ENCODE peak calls at places on chromosomes 11 and 22, in ten cellular contexts. One of them, this sample, is unnamed.

GRCh38 chr11:19101803-19102520 is 15.0 kb upstream of the ZDHHC13 start:
- DNase-seq in LoVo: no peak
- DNase-seq in stimulated activated CD4-positive, alpha-beta T cell treated with anti-CD3 and anti-CD28 coated beads, TNF-alpha, amount 100 ng/mL, for 48 hours: no peak
- DNase-seq in A172: peak; percentile 43
- DNase-seq in head of caudate nucleus: no peak
- DNase-seq in astrocyte: peak; percentile 18
- DNase-seq in stomach: no peak
- DNase-seq in M059J: peak; percentile 19
- DNase-seq in NCI-H460: no peak
- DNase-seq in pancreas: no peak
- DNase-seq in this sample: no peak

GRCh38 chr22:20956258-20957117 is 10.6 kb upstream of the AIFM3 start:
- DNase-seq in astrocyte: peak; percentile 17
- DNase-seq in M059J: peak; percentile 33
- DNase-seq in A172: no peak
- DNase-seq in stimulated activated CD4-positive, alpha-beta T cell treated with anti-CD3 and anti-CD28 coated beads, TNF-alpha, amount 100 ng/mL, for 48 hours: no peak
- DNase-seq in NCI-H460: no peak
- DNase-seq in LoVo: no peak
- DNase-seq in stomach: no peak
- DNase-seq in head of caudate nucleus: peak; percentile 57
- DNase-seq in pancreas: no peak
- DNase-seq in this sample: peak; percentile 93

GRCh38 chr11:120211522-120212258 is 858 bp downstream of the OAF start:
- DNase-seq in stimulated activated CD4-positive, alpha-beta T cell treated with anti-CD3 and anti-CD28 coated beads, TNF-alpha, amount 100 ng/mL, for 48 hours: no peak
- DNase-seq in pancreas: no peak
- DNase-seq in stomach: no peak
- DNase-seq in NCI-H460: no peak
- DNase-seq in A172: no peak
- DNase-seq in head of caudate nucleus: no peak
- DNase-seq in LoVo: no peak
- DNase-seq in M059J: no peak
- DNase-seq in astrocyte: no peak
- DNase-seq in this sample: no peak

GRCh38 chr11:67274768-67275605 is 8.7 kb downstream of the GRK2 start:
- DNase-seq in NCI-H460: no peak
- DNase-seq in pancreas: no peak
- DNase-seq in A172: no peak
- DNase-seq in astrocyte: no peak
- DNase-seq in head of caudate nucleus: no peak
- DNase-seq in LoVo: no peak
- DNase-seq in stimulated activated CD4-positive, alpha-beta T cell treated with anti-CD3 and anti-CD28 coated beads, TNF-alpha, amount 100 ng/mL, for 48 hours: no peak
- DNase-seq in stomach: no peak
- DNase-seq in M059J: no peak
- DNase-seq in this sample: no peak

GRCh38 chr22:50139843-50140415 is 30.6 kb upstream of the PANX2 start:
- DNase-seq in pancreas: no peak
- DNase-seq in LoVo: no peak
- DNase-seq in A172: no peak
- DNase-seq in stomach: no peak
- DNase-seq in stimulated activated CD4-positive, alpha-beta T cell treated with anti-CD3 and anti-CD28 coated beads, TNF-alpha, amount 100 ng/mL, for 48 hours: no peak
- DNase-seq in head of caudate nucleus: peak; percentile 6
- DNase-seq in M059J: no peak
- DNase-seq in NCI-H460: no peak
- DNase-seq in astrocyte: no peak
- DNase-seq in this sample: no peak

GRCh38 chr11:13955971-13956421 is 6.5 kb upstream of the SPON1 start:
- DNase-seq in head of caudate nucleus: peak; percentile 79
- DNase-seq in LoVo: peak; percentile 74
- DNase-seq in M059J: peak; percentile 61
- DNase-seq in astrocyte: peak; percentile 29
- DNase-seq in NCI-H460: peak; percentile 62
- DNase-seq in stomach: peak; percentile 66
- DNase-seq in stimulated activated CD4-positive, alpha-beta T cell treated with anti-CD3 and anti-CD28 coated beads, TNF-alpha, amount 100 ng/mL, for 48 hours: peak; percentile 56
- DNase-seq in A172: peak; percentile 55
- DNase-seq in pancreas: peak; percentile 41
- DNase-seq in this sample: peak; percentile 65

GRCh38 chr11:65743928-65744698 is 23.5 kb upstream of the RNASEH2C start:
- DNase-seq in stomach: peak; percentile 49
- DNase-seq in pancreas: peak; percentile 46
- DNase-seq in stimulated activated CD4-positive, alpha-beta T cell treated with anti-CD3 and anti-CD28 coated beads, TNF-alpha, amount 100 ng/mL, for 48 hours: no peak
- DNase-seq in A172: no peak
- DNase-seq in head of caudate nucleus: no peak
- DNase-seq in NCI-H460: peak; percentile 46
- DNase-seq in LoVo: peak; percentile 52
- DNase-seq in astrocyte: no peak
- DNase-seq in M059J: peak; percentile 58
- DNase-seq in this sample: peak; percentile 79

GRCh38 chr11:82873919-82874333 is 26.3 kb downstream of the PRCP start:
- DNase-seq in A172: no peak
- DNase-seq in LoVo: no peak
- DNase-seq in stomach: no peak
- DNase-seq in head of caudate nucleus: no peak
- DNase-seq in stimulated activated CD4-positive, alpha-beta T cell treated with anti-CD3 and anti-CD28 coated beads, TNF-alpha, amount 100 ng/mL, for 48 hours: no peak
- DNase-seq in NCI-H460: no peak
- DNase-seq in astrocyte: no peak
- DNase-seq in M059J: no peak
- DNase-seq in pancreas: no peak
- DNase-seq in this sample: no peak

GRCh38 chr11:7471071-7471470 is 14.2 kb upstream of the OLFML1 start:
- DNase-seq in head of caudate nucleus: no peak
- DNase-seq in stomach: no peak
- DNase-seq in LoVo: no peak
- DNase-seq in M059J: no peak
- DNase-seq in NCI-H460: no peak
- DNase-seq in pancreas: no peak
- DNase-seq in astrocyte: no peak
- DNase-seq in stimulated activated CD4-positive, alpha-beta T cell treated with anti-CD3 and anti-CD28 coated beads, TNF-alpha, amount 100 ng/mL, for 48 hours: no peak
- DNase-seq in A172: no peak
- DNase-seq in this sample: no peak

GRCh38 chr11:69599502-69599901 is 41.5 kb upstream of the CCND1 start:
- DNase-seq in NCI-H460: no peak
- DNase-seq in pancreas: no peak
- DNase-seq in A172: no peak
- DNase-seq in head of caudate nucleus: no peak
- DNase-seq in astrocyte: no peak
- DNase-seq in M059J: no peak
- DNase-seq in stomach: no peak
- DNase-seq in stimulated activated CD4-positive, alpha-beta T cell treated with anti-CD3 and anti-CD28 coated beads, TNF-alpha, amount 100 ng/mL, for 48 hours: no peak
- DNase-seq in LoVo: no peak
- DNase-seq in this sample: no peak

GRCh38 chr22:47621253-47621652 is 858.8 kb downstream of the TBC1D22A start:
- DNase-seq in head of caudate nucleus: no peak
- DNase-seq in M059J: no peak
- DNase-seq in pancreas: peak; percentile 5
- DNase-seq in NCI-H460: no peak
- DNase-seq in LoVo: no peak
- DNase-seq in astrocyte: no peak
- DNase-seq in A172: no peak
- DNase-seq in stimulated activated CD4-positive, alpha-beta T cell treated with anti-CD3 and anti-CD28 coated beads, TNF-alpha, amount 100 ng/mL, for 48 hours: no peak
- DNase-seq in stomach: no peak
- DNase-seq in this sample: no peak

GRCh38 chr11:68271023-68271780 is 571 bp downstream of the C11orf24 start:
- DNase-seq in pancreas: peak; percentile 49
- DNase-seq in LoVo: peak; percentile 77
- DNase-seq in M059J: peak; percentile 81
- DNase-seq in A172: peak; percentile 51
- DNase-seq in NCI-H460: peak; percentile 49
- DNase-seq in head of caudate nucleus: peak; percentile 53
- DNase-seq in stomach: peak; percentile 61
- DNase-seq in astrocyte: peak; percentile 77
- DNase-seq in stimulated activated CD4-positive, alpha-beta T cell treated with anti-CD3 and anti-CD28 coated beads, TNF-alpha, amount 100 ng/mL, for 48 hours: peak; percentile 41
- DNase-seq in this sample: peak; percentile 78

GRCh38 chr22:48422900-48423480 is 1404.7 kb downstream of the BRD1 start:
- DNase-seq in M059J: no peak
- DNase-seq in astrocyte: no peak
- DNase-seq in A172: no peak
- DNase-seq in LoVo: no peak
- DNase-seq in head of caudate nucleus: no peak
- DNase-seq in stomach: no peak
- DNase-seq in stimulated activated CD4-positive, alpha-beta T cell treated with anti-CD3 and anti-CD28 coated beads, TNF-alpha, amount 100 ng/mL, for 48 hours: no peak
- DNase-seq in pancreas: no peak
- DNase-seq in NCI-H460: no peak
- DNase-seq in this sample: no peak

GRCh38 chr22:25110846-25111578 is 88.6 kb upstream of the CRYBB3 start:
- DNase-seq in LoVo: no peak
- DNase-seq in stomach: peak; percentile 76
- DNase-seq in stimulated activated CD4-positive, alpha-beta T cell treated with anti-CD3 and anti-CD28 coated beads, TNF-alpha, amount 100 ng/mL, for 48 hours: peak; percentile 24
- DNase-seq in astrocyte: peak; percentile 72
- DNase-seq in NCI-H460: peak; percentile 52
- DNase-seq in A172: peak; percentile 66
- DNase-seq in head of caudate nucleus: peak; percentile 75
- DNase-seq in M059J: peak; percentile 84
- DNase-seq in pancreas: peak; percentile 72
- DNase-seq in this sample: peak; percentile 92

GRCh38 chr11:31802990-31803812 is 7.9 kb downstream of the PAX6 start:
- DNase-seq in pancreas: no peak
- DNase-seq in M059J: no peak
- DNase-seq in NCI-H460: no peak
- DNase-seq in LoVo: no peak
- DNase-seq in head of caudate nucleus: no peak
- DNase-seq in stomach: no peak
- DNase-seq in stimulated activated CD4-positive, alpha-beta T cell treated with anti-CD3 and anti-CD28 coated beads, TNF-alpha, amount 100 ng/mL, for 48 hours: no peak
- DNase-seq in A172: no peak
- DNase-seq in astrocyte: peak; percentile 44
- DNase-seq in this sample: peak; percentile 53

GRCh38 chr11:116376547-116376946 is 396.2 kb downstream of the BUD13 start:
- DNase-seq in LoVo: no peak
- DNase-seq in stimulated activated CD4-positive, alpha-beta T cell treated with anti-CD3 and anti-CD28 coated beads, TNF-alpha, amount 100 ng/mL, for 48 hours: no peak
- DNase-seq in NCI-H460: no peak
- DNase-seq in pancreas: no peak
- DNase-seq in astrocyte: no peak
- DNase-seq in M059J: no peak
- DNase-seq in stomach: no peak
- DNase-seq in head of caudate nucleus: no peak
- DNase-seq in A172: no peak
- DNase-seq in this sample: no peak

GRCh38 chr11:88292156-88292844 is 45.2 kb downstream of the CTSC start:
- DNase-seq in M059J: peak; percentile 83
- DNase-seq in pancreas: peak; percentile 34
- DNase-seq in A172: peak; percentile 9
- DNase-seq in head of caudate nucleus: no peak
- DNase-seq in NCI-H460: peak; percentile 21
- DNase-seq in stimulated activated CD4-positive, alpha-beta T cell treated with anti-CD3 and anti-CD28 coated beads, TNF-alpha, amount 100 ng/mL, for 48 hours: no peak
- DNase-seq in stomach: peak; percentile 54
- DNase-seq in astrocyte: no peak
- DNase-seq in LoVo: peak; percentile 63
- DNase-seq in this sample: no peak